ENCODE peak calls at places on chromosomes 12 and 14, in eight cellular contexts. P, R, S, Z, D, V, J and I are unnamed samples.
A peak's percentile ranks its signal among the peaks of the same experiment; 100 is the strongest.

GRCh38 chr12:11171953-11172675 is 1.1 kb downstream of the SMIM10L1 start:
- DNase-seq in P (no peak), R (no peak), S (peak; percentile 30), Z (no peak), D (no peak), V (peak; percentile 56), J (no peak), I (no peak)

GRCh38 chr12:64273527-64274403 is 51.7 kb upstream of the KICS2 start:
- DNase-seq in P (no peak), R (no peak), S (no peak), Z (no peak), D (no peak), V (peak; percentile 62), J (no peak), I (peak; percentile 5)

GRCh38 chr12:132649226-132649945 is 30.8 kb downstream of the P2RX2 start:
- DNase-seq in P (no peak), R (no peak), S (no peak), Z (no peak), D (no peak), V (no peak), J (no peak), I (no peak)

GRCh38 chr12:62976110-62976640 is 41.2 kb upstream of the PPM1H start:
- DNase-seq in P (no peak), R (no peak), S (no peak), Z (no peak), D (no peak), V (no peak), J (no peak), I (no peak)

GRCh38 chr12:125744201-125744600 is 679.0 kb downstream of the AACS start:
- DNase-seq in P (no peak), R (no peak), S (no peak), Z (no peak), D (no peak), V (no peak), J (no peak), I (no peak)

GRCh38 chr14:32303865-32304264 is 25.2 kb upstream of the AKAP6 start:
- DNase-seq in P (no peak), R (no peak), S (no peak), Z (no peak), D (no peak), V (no peak), J (no peak), I (no peak)

GRCh38 chr14:90399541-90400444 is 3.0 kb downstream of the CALM1 start:
- DNase-seq in P (peak; percentile 93), R (peak; percentile 61), S (peak; percentile 88), Z (peak; percentile 94), D (peak; percentile 89), V (peak; percentile 97), J (peak; percentile 93), I (peak; percentile 80)

GRCh38 chr12:49264466-49264872 is 413 bp upstream of the TUBA1C start:
- DNase-seq in P (no peak), R (no peak), S (peak; percentile 54), Z (no peak), D (peak; percentile 34), V (peak; percentile 70), J (peak; percentile 55), I (peak; percentile 13)

GRCh38 chr12:49643961-49644619 is 20.7 kb downstream of the PRPF40B start:
- DNase-seq in P (no peak), R (no peak), S (no peak), Z (no peak), D (no peak), V (no peak), J (no peak), I (no peak)

GRCh38 chr14:75752086-75752485 is 91.0 kb downstream of the TTLL5 start:
- DNase-seq in P (no peak), R (no peak), S (no peak), Z (no peak), D (no peak), V (peak; percentile 17), J (no peak), I (no peak)

GRCh38 chr12:104505095-104505819 is 48.5 kb downstream of the CHST11 start:
- DNase-seq in P (no peak), R (no peak), S (peak; percentile 40), Z (no peak), D (no peak), V (no peak), J (no peak), I (peak; percentile 94)

GRCh38 chr12:3034067-3034750 is 43.0 kb upstream of the TSPAN9 start:
- DNase-seq in P (peak; percentile 35), R (peak; percentile 29), S (peak; percentile 57), Z (peak; percentile 90), D (no peak), V (peak; percentile 80), J (peak; percentile 53), I (no peak)

GRCh38 chr14:99129998-99130397 is 142.0 kb downstream of the BCL11B start:
- DNase-seq in P (no peak), R (no peak), S (no peak), Z (no peak), D (no peak), V (no peak), J (no peak), I (no peak)

GRCh38 chr14:99133563-99134332 is 138.2 kb downstream of the BCL11B start:
- DNase-seq in P (peak; percentile 45), R (no peak), S (no peak), Z (peak; percentile 74), D (no peak), V (no peak), J (peak; percentile 13), I (no peak)

GRCh38 chr14:99134333-99135046 is 137.5 kb downstream of the BCL11B start:
- DNase-seq in P (peak; percentile 14), R (no peak), S (no peak), Z (no peak), D (no peak), V (no peak), J (peak; percentile 13), I (no peak)

GRCh38 chr14:99131632-99132271 is 140.2 kb downstream of the BCL11B start:
- DNase-seq in P (peak; percentile 7), R (no peak), S (no peak), Z (no peak), D (no peak), V (no peak), J (peak; percentile 10), I (no peak)

DNA sequence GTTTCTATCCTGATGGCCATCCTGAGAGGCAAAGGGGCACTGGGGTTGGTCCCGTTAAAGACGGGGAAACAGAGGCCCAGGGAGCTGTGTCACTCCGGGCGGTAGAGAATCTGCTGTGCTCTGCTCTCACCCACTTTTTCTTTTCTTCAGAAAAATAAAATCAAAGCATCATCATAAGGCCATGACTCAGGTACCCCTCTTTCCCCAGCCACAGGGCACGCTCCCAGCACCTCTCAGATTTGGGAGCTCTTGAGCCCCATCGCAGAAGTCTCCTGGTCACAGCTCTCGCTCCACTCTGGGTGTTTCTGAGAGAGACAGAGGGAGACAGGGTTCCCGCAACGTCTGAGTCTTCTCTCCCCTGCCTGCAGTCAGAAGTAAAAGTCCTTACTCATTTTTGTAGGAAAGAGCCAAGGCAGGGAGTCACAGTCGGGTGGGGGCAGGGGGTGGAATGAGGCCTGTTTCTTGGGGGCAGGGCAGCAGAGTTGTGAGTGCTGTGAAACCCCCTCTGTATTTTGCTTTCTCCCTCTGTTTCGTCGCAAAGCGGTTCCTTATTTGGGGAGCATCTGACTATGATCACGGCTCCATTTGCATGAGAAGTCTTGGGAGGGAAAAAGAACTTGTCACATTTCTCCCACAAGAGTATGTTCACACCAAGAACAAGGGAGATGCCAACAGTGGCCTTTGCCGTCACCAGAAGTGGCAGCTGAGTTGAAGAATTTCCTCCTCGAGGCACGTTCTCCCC is 139.0 kb downstream of the BCL11B start:
- DNase-seq in P (peak; percentile 10), R (no peak), S (no peak), Z (no peak), D (no peak), V (no peak), J (peak; percentile 15), I (no peak)
- H3K4me3 ChIP-seq in P (no peak overlapping the region), R (no peak overlapping the region), S (no peak overlapping the region), Z (no peak overlapping the region), D (no peak overlapping the region), V (no peak overlapping the region), J (no peak overlapping the region), I (no peak overlapping the region)

GRCh38 chr14:24334431-24335271 is at the start of gene ADCY4:
- DNase-seq in P (no peak), R (no peak), S (no peak), Z (peak; percentile 68), D (no peak), V (peak; percentile 50), J (no peak), I (no peak)
- H3K4me3 ChIP-seq in P (peak within 1 kb of the TSS; percentile 35), R (peak within 1 kb of the TSS; percentile 16), S (peak within 1 kb of the TSS; percentile 1), Z (peak within 1 kb of the TSS; percentile 65), D (peak within 1 kb of the TSS; percentile 36), V (peak within 1 kb of the TSS; percentile 64), J (peak within 1 kb of the TSS; percentile 38), I (peak within 1 kb of the TSS; percentile 9)

DNA sequence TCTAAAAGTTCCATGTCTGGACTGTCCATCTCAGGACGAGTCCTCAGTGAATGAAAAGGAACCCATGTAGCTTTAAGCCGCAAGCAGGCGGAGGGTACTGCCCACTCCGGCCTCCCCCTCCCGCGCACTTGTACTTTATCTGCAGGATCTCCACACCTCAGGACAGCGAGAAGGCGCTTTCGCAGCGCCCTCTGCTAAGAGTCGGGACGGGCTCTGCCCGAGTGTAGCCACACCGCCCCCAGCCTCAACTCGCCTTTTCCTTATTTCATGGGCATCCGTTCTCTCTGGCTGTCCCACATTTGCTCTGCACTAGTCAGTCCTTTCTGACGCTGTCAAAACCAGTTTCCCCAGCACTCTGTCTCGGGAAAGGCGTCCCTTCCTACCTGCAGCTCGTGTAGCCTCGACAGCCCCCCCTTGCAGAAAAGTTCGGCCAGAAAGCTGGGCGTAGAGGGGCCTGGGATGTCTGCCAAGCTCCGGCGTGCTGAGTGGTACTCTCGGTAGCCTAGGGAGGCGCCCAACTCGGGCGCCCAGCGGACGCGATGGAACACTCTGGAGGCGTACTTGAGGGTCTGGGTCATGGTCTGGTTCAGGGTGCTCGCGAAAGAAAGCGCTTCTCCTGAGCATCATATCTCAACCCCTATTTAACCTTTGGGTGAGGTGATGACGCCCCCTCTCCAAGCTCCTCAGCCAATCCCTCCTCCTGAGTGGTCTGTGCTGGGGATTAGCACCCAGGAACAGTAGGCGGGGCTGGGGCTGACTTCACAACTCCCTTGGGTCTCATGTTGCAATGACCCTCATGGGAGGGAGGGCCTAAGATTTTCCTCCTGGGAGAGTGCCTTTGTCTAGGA is at the start of gene CYP27B1:
- DNase-seq in P (no peak), R (no peak), S (peak; percentile 33), Z (no peak), D (no peak), V (peak; percentile 52), J (no peak), I (no peak)
- H3K4me3 ChIP-seq in P (peak within 1 kb of the TSS; percentile 26), R (peak within 1 kb of the TSS; percentile 10), S (peak within 1 kb of the TSS; percentile 44), Z (peak within 1 kb of the TSS; percentile 51), D (peak within 1 kb of the TSS; percentile 81), V (peak within 1 kb of the TSS; percentile 65), J (peak within 1 kb of the TSS; percentile 42), I (no peak within 1 kb of the TSS)

GRCh38 chr12:128267651-128268347 is 829 bp downstream of the TMEM132C start:
- DNase-seq in P (no peak), R (no peak), S (no peak), Z (no peak), D (no peak), V (no peak), J (no peak), I (no peak)

GRCh38 chr12:128266559-128267245 is at the start of gene TMEM132C:
- DNase-seq in P (no peak), R (no peak), S (no peak), Z (no peak), D (no peak), V (no peak), J (no peak), I (no peak)

GRCh38 chr12:128269108-128269713 is 2.2 kb downstream of the TMEM132C start:
- DNase-seq in P (no peak), R (no peak), S (no peak), Z (no peak), D (no peak), V (no peak), J (no peak), I (no peak)

GRCh38 chr12:128267246-128267622 is 264 bp downstream of the TMEM132C start:
- DNase-seq in P (no peak), R (no peak), S (no peak), Z (no peak), D (no peak), V (no peak), J (no peak), I (no peak)

GRCh38 chr12:128268348-128268725 is 1.4 kb downstream of the TMEM132C start:
- DNase-seq in P (no peak), R (no peak), S (no peak), Z (no peak), D (no peak), V (no peak), J (no peak), I (no peak)
- H3K4me3 ChIP-seq in P (no peak overlapping the region), R (no peak overlapping the region), S (no peak overlapping the region), Z (peak overlapping the region; percentile 39), D (no peak overlapping the region), V (no peak overlapping the region), J (peak overlapping the region; percentile 41), I (no peak overlapping the region)